ENCODE peak calls at places on chromosomes 4 and X, in nine cellular contexts. One of them, this sample, is unnamed.

GRCh38 chr4:54085284-54085683 is 14.7 kb upstream of the GSX2 start:
- DNase-seq in cardiac fibroblast: peak; percentile 84
- DNase-seq in lung: no peak
- DNase-seq in Peyer's patch: no peak
- DNase-seq in astrocyte: peak; percentile 75
- DNase-seq in GM23338: no peak
- DNase-seq in epithelial cell of esophagus: peak; percentile 96
- DNase-seq in astrocyte of the spinal cord: peak; percentile 82
- DNase-seq in psoas muscle: peak; percentile 82
- DNase-seq in this sample: peak; percentile 92

GRCh38 chr4:155342142-155342541 is 34.6 kb downstream of the MAP9 start:
- DNase-seq in cardiac fibroblast: peak; percentile 21
- DNase-seq in lung: no peak
- DNase-seq in Peyer's patch: no peak
- DNase-seq in astrocyte: peak; percentile 40
- DNase-seq in GM23338: no peak
- DNase-seq in epithelial cell of esophagus: peak; percentile 78
- DNase-seq in astrocyte of the spinal cord: peak; percentile 58
- DNase-seq in psoas muscle: no peak
- DNase-seq in this sample: peak; percentile 62

GRCh38 chr4:25421819-25422511 is 44.9 kb downstream of the ANAPC4 start:
- DNase-seq in cardiac fibroblast: no peak
- DNase-seq in lung: no peak
- DNase-seq in Peyer's patch: peak; percentile 70
- DNase-seq in astrocyte: no peak
- DNase-seq in GM23338: no peak
- DNase-seq in epithelial cell of esophagus: no peak
- DNase-seq in astrocyte of the spinal cord: no peak
- DNase-seq in psoas muscle: no peak
- DNase-seq in this sample: no peak

GRCh38 chr4:118801895-118802575 is 33.9 kb downstream of the SEC24D start:
- DNase-seq in cardiac fibroblast: no peak
- DNase-seq in lung: no peak
- DNase-seq in Peyer's patch: no peak
- DNase-seq in astrocyte: no peak
- DNase-seq in GM23338: no peak
- DNase-seq in epithelial cell of esophagus: no peak
- DNase-seq in astrocyte of the spinal cord: no peak
- DNase-seq in psoas muscle: no peak
- DNase-seq in this sample: no peak

GRCh38 chr4:94995684-94996394 is 238.1 kb downstream of the BMPR1B start:
- DNase-seq in cardiac fibroblast: peak; percentile 57
- DNase-seq in lung: no peak
- DNase-seq in Peyer's patch: no peak
- DNase-seq in astrocyte: peak; percentile 61
- DNase-seq in GM23338: peak; percentile 58
- DNase-seq in epithelial cell of esophagus: peak; percentile 36
- DNase-seq in astrocyte of the spinal cord: peak; percentile 69
- DNase-seq in psoas muscle: peak; percentile 58
- DNase-seq in this sample: peak; percentile 5

GRCh38 chr4:107742791-107743190 is 22.8 kb upstream of the PAPSS1 start:
- DNase-seq in cardiac fibroblast: no peak
- DNase-seq in lung: no peak
- DNase-seq in Peyer's patch: no peak
- DNase-seq in astrocyte: no peak
- DNase-seq in GM23338: no peak
- DNase-seq in epithelial cell of esophagus: no peak
- DNase-seq in astrocyte of the spinal cord: no peak
- DNase-seq in psoas muscle: no peak
- DNase-seq in this sample: no peak

GRCh38 chr4:84681488-84682274 is 98.8 kb downstream of the CDS1 start:
- DNase-seq in cardiac fibroblast: peak; percentile 71
- DNase-seq in lung: no peak
- DNase-seq in Peyer's patch: peak; percentile 52
- DNase-seq in astrocyte: peak; percentile 89
- DNase-seq in GM23338: no peak
- DNase-seq in epithelial cell of esophagus: peak; percentile 47
- DNase-seq in astrocyte of the spinal cord: peak; percentile 82
- DNase-seq in psoas muscle: no peak
- DNase-seq in this sample: peak; percentile 67

GRCh38 chrX:23509256-23509655 is 158.0 kb upstream of the PRDX4 start:
- DNase-seq in cardiac fibroblast: no peak
- DNase-seq in lung: no peak
- DNase-seq in Peyer's patch: no peak
- DNase-seq in astrocyte: no peak
- DNase-seq in GM23338: peak; percentile 76
- DNase-seq in epithelial cell of esophagus: no peak
- DNase-seq in astrocyte of the spinal cord: no peak
- DNase-seq in psoas muscle: no peak
- DNase-seq in this sample: no peak

GRCh38 chr4:70505152-70505748 is 13.1 kb upstream of the AMTN start:
- DNase-seq in cardiac fibroblast: peak; percentile 62
- DNase-seq in lung: peak; percentile 51
- DNase-seq in Peyer's patch: peak; percentile 77
- DNase-seq in astrocyte: no peak
- DNase-seq in GM23338: peak; percentile 75
- DNase-seq in epithelial cell of esophagus: peak; percentile 62
- DNase-seq in astrocyte of the spinal cord: peak; percentile 45
- DNase-seq in psoas muscle: peak; percentile 58
- DNase-seq in this sample: peak; percentile 26

GRCh38 chr4:40763228-40763716 is 13.5 kb downstream of the NSUN7 start:
- DNase-seq in cardiac fibroblast: peak; percentile 32
- DNase-seq in lung: no peak
- DNase-seq in Peyer's patch: no peak
- DNase-seq in astrocyte: peak; percentile 25
- DNase-seq in GM23338: no peak
- DNase-seq in epithelial cell of esophagus: peak; percentile 64
- DNase-seq in astrocyte of the spinal cord: peak; percentile 48
- DNase-seq in psoas muscle: no peak
- DNase-seq in this sample: no peak

GRCh38 chr4:77172336-77172735 is 15.3 kb downstream of the CCNG2 start:
- DNase-seq in cardiac fibroblast: peak; percentile 77
- DNase-seq in lung: no peak
- DNase-seq in Peyer's patch: no peak
- DNase-seq in astrocyte: peak; percentile 98
- DNase-seq in GM23338: no peak
- DNase-seq in epithelial cell of esophagus: peak; percentile 83
- DNase-seq in astrocyte of the spinal cord: peak; percentile 87
- DNase-seq in psoas muscle: no peak
- DNase-seq in this sample: peak; percentile 83

GRCh38 chr4:181822005-181822375 is 421.2 kb upstream of the TENM3 start:
- DNase-seq in cardiac fibroblast: no peak
- DNase-seq in lung: no peak
- DNase-seq in Peyer's patch: no peak
- DNase-seq in astrocyte: peak; percentile 73
- DNase-seq in GM23338: no peak
- DNase-seq in epithelial cell of esophagus: peak; percentile 13
- DNase-seq in astrocyte of the spinal cord: peak; percentile 36
- DNase-seq in psoas muscle: no peak
- DNase-seq in this sample: no peak

GRCh38 chr4:153348006-153348405 is 3.5 kb downstream of the MND1 start:
- DNase-seq in cardiac fibroblast: no peak
- DNase-seq in lung: no peak
- DNase-seq in Peyer's patch: no peak
- DNase-seq in astrocyte: peak; percentile 67
- DNase-seq in GM23338: no peak
- DNase-seq in epithelial cell of esophagus: no peak
- DNase-seq in astrocyte of the spinal cord: peak; percentile 35
- DNase-seq in psoas muscle: no peak
- DNase-seq in this sample: no peak

GRCh38 chr4:3409571-3410091 is 32.1 kb upstream of the HGFAC start:
- DNase-seq in cardiac fibroblast: no peak
- DNase-seq in lung: no peak
- DNase-seq in Peyer's patch: peak; percentile 37
- DNase-seq in astrocyte: no peak
- DNase-seq in GM23338: no peak
- DNase-seq in epithelial cell of esophagus: no peak
- DNase-seq in astrocyte of the spinal cord: no peak
- DNase-seq in psoas muscle: peak; percentile 30
- DNase-seq in this sample: no peak

GRCh38 chr4:180169394-180169793 is 2073.8 kb upstream of the TENM3 start:
- DNase-seq in cardiac fibroblast: no peak
- DNase-seq in lung: no peak
- DNase-seq in Peyer's patch: no peak
- DNase-seq in astrocyte: no peak
- DNase-seq in GM23338: no peak
- DNase-seq in epithelial cell of esophagus: no peak
- DNase-seq in astrocyte of the spinal cord: no peak
- DNase-seq in psoas muscle: no peak
- DNase-seq in this sample: no peak

GRCh38 chrX:51893931-51894696 is 691 bp downstream of the MAGED1 start:
- DNase-seq in cardiac fibroblast: peak; percentile 54
- DNase-seq in lung: no peak
- DNase-seq in Peyer's patch: no peak
- DNase-seq in astrocyte: no peak
- DNase-seq in GM23338: peak; percentile 62
- DNase-seq in epithelial cell of esophagus: no peak
- DNase-seq in astrocyte of the spinal cord: peak; percentile 32
- DNase-seq in psoas muscle: no peak
- DNase-seq in this sample: peak; percentile 40

GRCh38 chr4:106587558-106587957 is 219.0 kb upstream of the GIMD1 start:
- DNase-seq in cardiac fibroblast: peak; percentile 21
- DNase-seq in lung: no peak
- DNase-seq in Peyer's patch: no peak
- DNase-seq in astrocyte: peak; percentile 83
- DNase-seq in GM23338: no peak
- DNase-seq in epithelial cell of esophagus: peak; percentile 75
- DNase-seq in astrocyte of the spinal cord: peak; percentile 82
- DNase-seq in psoas muscle: no peak
- DNase-seq in this sample: peak; percentile 73

GRCh38 chrX:118603981-118604380 is 108.4 kb downstream of the DOCK11 start:
- DNase-seq in cardiac fibroblast: peak; percentile 67
- DNase-seq in lung: peak; percentile 47
- DNase-seq in Peyer's patch: peak; percentile 60
- DNase-seq in astrocyte: peak; percentile 34
- DNase-seq in GM23338: peak; percentile 69
- DNase-seq in epithelial cell of esophagus: peak; percentile 44
- DNase-seq in astrocyte of the spinal cord: peak; percentile 55
- DNase-seq in psoas muscle: no peak
- DNase-seq in this sample: peak; percentile 26

GRCh38 chrX:27751976-27752375 is 55.8 kb upstream of the MAGEB10 start:
- DNase-seq in cardiac fibroblast: no peak
- DNase-seq in lung: no peak
- DNase-seq in Peyer's patch: no peak
- DNase-seq in astrocyte: no peak
- DNase-seq in GM23338: no peak
- DNase-seq in epithelial cell of esophagus: no peak
- DNase-seq in astrocyte of the spinal cord: no peak
- DNase-seq in psoas muscle: no peak
- DNase-seq in this sample: no peak

GRCh38 chr4:84433603-84434232 is 65.4 kb downstream of the NKX6-1 start:
- DNase-seq in cardiac fibroblast: no peak
- DNase-seq in lung: no peak
- DNase-seq in Peyer's patch: no peak
- DNase-seq in astrocyte: no peak
- DNase-seq in GM23338: peak; percentile 12
- DNase-seq in epithelial cell of esophagus: no peak
- DNase-seq in astrocyte of the spinal cord: no peak
- DNase-seq in psoas muscle: no peak
- DNase-seq in this sample: no peak

GRCh38 chr4:155307731-155308277 is 69.0 kb downstream of the MAP9 start:
- DNase-seq in cardiac fibroblast: no peak
- DNase-seq in lung: no peak
- DNase-seq in Peyer's patch: no peak
- DNase-seq in astrocyte: no peak
- DNase-seq in GM23338: no peak
- DNase-seq in epithelial cell of esophagus: no peak
- DNase-seq in astrocyte of the spinal cord: no peak
- DNase-seq in psoas muscle: no peak
- DNase-seq in this sample: no peak

GRCh38 chrX:150365051-150365952 is 2.2 kb downstream of the MAMLD1 start:
- DNase-seq in cardiac fibroblast: peak; percentile 67
- DNase-seq in lung: peak; percentile 47
- DNase-seq in Peyer's patch: peak; percentile 75
- DNase-seq in astrocyte: peak; percentile 37
- DNase-seq in GM23338: peak; percentile 73
- DNase-seq in epithelial cell of esophagus: peak; percentile 42
- DNase-seq in astrocyte of the spinal cord: peak; percentile 56
- DNase-seq in psoas muscle: peak; percentile 87
- DNase-seq in this sample: peak; percentile 46
- TF ChIP-seq CTCF in cardiac fibroblast: peak; percentile 5
- TF ChIP-seq CTCF in lung: peak; percentile 26
- TF ChIP-seq CTCF in Peyer's patch: no peak
- TF ChIP-seq CTCF in astrocyte: peak; percentile 19
- TF ChIP-seq CTCF in GM23338: peak; percentile 67
- TF ChIP-seq CTCF in epithelial cell of esophagus: no peak
- TF ChIP-seq CTCF in astrocyte of the spinal cord: peak; percentile 47
- TF ChIP-seq CTCF in psoas muscle: peak; percentile 58
- TF ChIP-seq CTCF in this sample: peak; percentile 46

GRCh38 chrX:134545524-134545923 is 85.6 kb downstream of the HPRT1 start:
- DNase-seq in cardiac fibroblast: no peak
- DNase-seq in lung: no peak
- DNase-seq in Peyer's patch: no peak
- DNase-seq in astrocyte: no peak
- DNase-seq in GM23338: peak; percentile 45
- DNase-seq in epithelial cell of esophagus: no peak
- DNase-seq in astrocyte of the spinal cord: no peak
- DNase-seq in psoas muscle: no peak
- DNase-seq in this sample: no peak
- H3K4me3 ChIP-seq in cardiac fibroblast: no peak overlapping the region
- H3K4me3 ChIP-seq in lung: no peak overlapping the region
- H3K4me3 ChIP-seq in Peyer's patch: no peak overlapping the region
- H3K4me3 ChIP-seq in astrocyte: no peak overlapping the region
- H3K4me3 ChIP-seq in GM23338: peak overlapping the region; percentile 59
- H3K4me3 ChIP-seq in epithelial cell of esophagus: no peak overlapping the region
- H3K4me3 ChIP-seq in astrocyte of the spinal cord: no peak overlapping the region
- H3K4me3 ChIP-seq in psoas muscle: no peak overlapping the region
- H3K4me3 ChIP-seq in this sample: peak overlapping the region; percentile 57

DNA sequence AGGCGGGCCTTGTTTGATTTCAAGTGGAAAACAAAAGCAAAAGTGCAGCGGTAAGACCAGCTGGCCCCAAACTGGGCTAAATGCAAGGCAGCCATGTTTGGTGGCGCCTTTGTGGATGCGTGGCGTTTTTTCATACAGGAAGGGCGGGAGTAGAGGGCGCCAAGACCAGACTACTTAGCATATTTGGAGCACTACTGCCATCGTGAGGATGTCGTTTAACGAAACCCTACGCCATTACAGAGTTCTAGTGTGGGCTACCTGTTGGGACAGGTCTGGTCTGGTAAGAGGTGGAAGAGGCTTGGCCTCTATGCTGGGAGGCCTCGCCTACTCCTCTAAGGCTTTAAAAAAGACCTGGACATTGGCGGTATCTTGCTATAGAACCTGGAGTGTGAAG is 230.7 kb upstream of the STK26 start:
- DNase-seq in cardiac fibroblast: no peak
- DNase-seq in lung: peak; percentile 91
- DNase-seq in Peyer's patch: peak; percentile 97
- DNase-seq in astrocyte: peak; percentile 75
- DNase-seq in GM23338: no peak
- DNase-seq in epithelial cell of esophagus: no peak
- DNase-seq in astrocyte of the spinal cord: peak; percentile 92
- DNase-seq in psoas muscle: peak; percentile 91
- DNase-seq in this sample: no peak
- TF ChIP-seq CTCF in cardiac fibroblast: no peak
- TF ChIP-seq CTCF in lung: peak; percentile 33
- TF ChIP-seq CTCF in Peyer's patch: peak; percentile 36
- TF ChIP-seq CTCF in astrocyte: no peak
- TF ChIP-seq CTCF in GM23338: no peak
- TF ChIP-seq CTCF in epithelial cell of esophagus: no peak
- TF ChIP-seq CTCF in astrocyte of the spinal cord: peak; percentile 40
- TF ChIP-seq CTCF in psoas muscle: peak; percentile 58
- TF ChIP-seq CTCF in this sample: no peak

GRCh38 chrX:40154229-40154852 is 56.6 kb upstream of the BCOR start:
- DNase-seq in cardiac fibroblast: no peak
- DNase-seq in lung: no peak
- DNase-seq in Peyer's patch: no peak
- DNase-seq in astrocyte: no peak
- DNase-seq in GM23338: peak; percentile 65
- DNase-seq in epithelial cell of esophagus: no peak
- DNase-seq in astrocyte of the spinal cord: peak; percentile 35
- DNase-seq in psoas muscle: peak; percentile 74
- DNase-seq in this sample: no peak
- H3K4me3 ChIP-seq in cardiac fibroblast: peak overlapping the region; percentile 36
- H3K4me3 ChIP-seq in lung: no peak overlapping the region
- H3K4me3 ChIP-seq in Peyer's patch: peak overlapping the region; percentile 59
- H3K4me3 ChIP-seq in astrocyte: peak overlapping the region; percentile 28
- H3K4me3 ChIP-seq in GM23338: peak overlapping the region; percentile 64
- H3K4me3 ChIP-seq in epithelial cell of esophagus: peak overlapping the region; percentile 22
- H3K4me3 ChIP-seq in astrocyte of the spinal cord: peak overlapping the region; percentile 24
- H3K4me3 ChIP-seq in psoas muscle: peak overlapping the region; percentile 59
- H3K4me3 ChIP-seq in this sample: peak overlapping the region; percentile 45

This sample was measured in foreskin fibroblast.